ENCODE peak calls at places on chromosomes 3 and 15, in five cellular contexts. One of them, this sample, is unnamed.

GRCh38 chr3:36488077-36488789 is 107.9 kb downstream of the STAC start:
- DNase-seq in cardiac muscle cell: peak; percentile 29
- DNase-seq in fibroblast of lung: no peak
- DNase-seq in fibroblast of mammary gland: no peak
- DNase-seq in endothelial cell: no peak
- DNase-seq in this sample: no peak

GRCh38 chr15:66483131-66483566 is 14.4 kb downstream of the SNAPC5 start:
- DNase-seq in cardiac muscle cell: peak; percentile 62
- DNase-seq in fibroblast of lung: peak; percentile 77
- DNase-seq in fibroblast of mammary gland: peak; percentile 68
- DNase-seq in endothelial cell: no peak
- DNase-seq in this sample: no peak

GRCh38 chr15:41904487-41905359 is 10.9 kb upstream of the SPTBN5 start:
- DNase-seq in cardiac muscle cell: peak; percentile 74
- DNase-seq in fibroblast of lung: no peak
- DNase-seq in fibroblast of mammary gland: peak; percentile 65
- DNase-seq in endothelial cell: peak; percentile 78
- DNase-seq in this sample: peak; percentile 82

GRCh38 chr3:195556390-195556789 is 13.3 kb upstream of the PPP1R2 start:
- DNase-seq in cardiac muscle cell: peak; percentile 32
- DNase-seq in fibroblast of lung: no peak
- DNase-seq in fibroblast of mammary gland: peak; percentile 28
- DNase-seq in endothelial cell: peak; percentile 32
- DNase-seq in this sample: no peak

GRCh38 chr3:126378341-126378751 is 16.4 kb upstream of the CFAP100 start:
- DNase-seq in cardiac muscle cell: no peak
- DNase-seq in fibroblast of lung: no peak
- DNase-seq in fibroblast of mammary gland: no peak
- DNase-seq in endothelial cell: no peak
- DNase-seq in this sample: no peak

GRCh38 chr15:62591842-62592838 is 427.1 kb upstream of the C2CD4B start:
- DNase-seq in cardiac muscle cell: peak; percentile 21
- DNase-seq in fibroblast of lung: peak; percentile 64
- DNase-seq in fibroblast of mammary gland: no peak
- DNase-seq in endothelial cell: no peak
- DNase-seq in this sample: no peak

GRCh38 chr15:57784081-57784488 is 77.6 kb downstream of the POLR2M start:
- DNase-seq in cardiac muscle cell: peak; percentile 62
- DNase-seq in fibroblast of lung: no peak
- DNase-seq in fibroblast of mammary gland: peak; percentile 55
- DNase-seq in endothelial cell: no peak
- DNase-seq in this sample: no peak

GRCh38 chr15:55834331-55834730 is 91.4 kb upstream of the PRTG start:
- DNase-seq in cardiac muscle cell: peak; percentile 24
- DNase-seq in fibroblast of lung: peak; percentile 57
- DNase-seq in fibroblast of mammary gland: no peak
- DNase-seq in endothelial cell: no peak
- DNase-seq in this sample: no peak

GRCh38 chr15:28989239-28989830 is 103.6 kb downstream of the APBA2 start:
- DNase-seq in cardiac muscle cell: no peak
- DNase-seq in fibroblast of lung: no peak
- DNase-seq in fibroblast of mammary gland: no peak
- DNase-seq in endothelial cell: peak; percentile 6
- DNase-seq in this sample: peak; percentile 80

GRCh38 chr3:122674339-122674738 is 6.3 kb upstream of the PARP14 start:
- DNase-seq in cardiac muscle cell: no peak
- DNase-seq in fibroblast of lung: no peak
- DNase-seq in fibroblast of mammary gland: no peak
- DNase-seq in endothelial cell: no peak
- DNase-seq in this sample: no peak

GRCh38 chr3:159964166-159964973 is 24.3 kb upstream of the IL12A start:
- DNase-seq in cardiac muscle cell: peak; percentile 61
- DNase-seq in fibroblast of lung: peak; percentile 81
- DNase-seq in fibroblast of mammary gland: peak; percentile 80
- DNase-seq in endothelial cell: no peak
- DNase-seq in this sample: no peak

GRCh38 chr3:164155386-164155785 is 922.9 kb downstream of the SI start:
- DNase-seq in cardiac muscle cell: no peak
- DNase-seq in fibroblast of lung: no peak
- DNase-seq in fibroblast of mammary gland: no peak
- DNase-seq in endothelial cell: no peak
- DNase-seq in this sample: no peak

GRCh38 chr3:30162579-30162978 is 443.8 kb upstream of the TGFBR2 start:
- DNase-seq in cardiac muscle cell: peak; percentile 26
- DNase-seq in fibroblast of lung: peak; percentile 96
- DNase-seq in fibroblast of mammary gland: peak; percentile 97
- DNase-seq in endothelial cell: no peak
- DNase-seq in this sample: no peak

GRCh38 chr3:130783629-130784028 is 37.0 kb upstream of the PIK3R4 start:
- DNase-seq in cardiac muscle cell: peak; percentile 80
- DNase-seq in fibroblast of lung: peak; percentile 49
- DNase-seq in fibroblast of mammary gland: no peak
- DNase-seq in endothelial cell: no peak
- DNase-seq in this sample: no peak

GRCh38 chr3:94069242-94069813 is 6.5 kb downstream of the NSUN3 start:
- DNase-seq in cardiac muscle cell: peak; percentile 49
- DNase-seq in fibroblast of lung: peak; percentile 17
- DNase-seq in fibroblast of mammary gland: peak; percentile 49
- DNase-seq in endothelial cell: no peak
- DNase-seq in this sample: no peak

GRCh38 chr3:11602886-11603285 is 40.8 kb downstream of the VGLL4 start:
- DNase-seq in cardiac muscle cell: no peak
- DNase-seq in fibroblast of lung: no peak
- DNase-seq in fibroblast of mammary gland: no peak
- DNase-seq in endothelial cell: no peak
- DNase-seq in this sample: no peak

GRCh38 chr3:111581403-111582113 is 13.6 kb downstream of the ZBED2 start:
- DNase-seq in cardiac muscle cell: no peak
- DNase-seq in fibroblast of lung: no peak
- DNase-seq in fibroblast of mammary gland: no peak
- DNase-seq in endothelial cell: no peak
- DNase-seq in this sample: no peak

DNA sequence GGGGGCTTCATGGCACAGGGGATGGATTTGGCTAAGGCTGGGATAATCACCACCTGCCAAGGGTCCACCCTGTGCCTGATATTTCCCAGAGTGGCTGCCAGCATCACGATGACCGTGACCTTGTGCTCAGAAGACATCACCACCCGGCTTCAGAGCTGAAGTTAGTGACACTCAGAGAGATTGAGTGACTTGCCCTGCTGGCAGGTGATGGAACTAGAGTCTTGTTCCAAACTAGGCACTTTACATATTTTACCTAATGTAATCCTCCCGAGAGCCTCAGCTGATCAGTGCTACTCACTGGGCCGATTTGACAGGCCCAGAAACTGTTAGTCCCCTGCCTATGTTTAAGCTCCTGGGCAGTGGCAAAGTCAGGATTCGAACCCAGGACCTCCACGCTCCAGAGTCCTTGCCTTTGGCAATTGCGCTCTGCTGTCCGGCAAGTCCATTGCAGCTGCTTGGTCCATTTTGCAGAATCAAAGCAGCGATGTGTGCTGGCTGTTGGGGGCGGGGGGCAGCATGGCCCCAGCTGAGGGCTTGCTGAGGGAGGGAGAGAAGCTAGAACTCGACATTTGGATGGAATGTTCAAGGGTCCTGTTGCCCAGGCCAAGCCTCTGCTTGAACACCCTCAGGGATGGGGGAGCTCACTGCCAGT is 74.8 kb upstream of the GATA2 start:
- DNase-seq in cardiac muscle cell: no peak
- DNase-seq in fibroblast of lung: no peak
- DNase-seq in fibroblast of mammary gland: no peak
- DNase-seq in endothelial cell: no peak
- DNase-seq in this sample: no peak
- TF ChIP-seq CTCF in cardiac muscle cell: no peak
- TF ChIP-seq CTCF in fibroblast of lung: no peak
- TF ChIP-seq CTCF in fibroblast of mammary gland: no peak
- TF ChIP-seq CTCF in endothelial cell: peak; percentile 33
- TF ChIP-seq CTCF in this sample: no peak

GRCh38 chr3:189871384-189871783 is 240.2 kb downstream of the TP63 start:
- DNase-seq in cardiac muscle cell: no peak
- DNase-seq in fibroblast of lung: no peak
- DNase-seq in fibroblast of mammary gland: no peak
- DNase-seq in endothelial cell: no peak
- DNase-seq in this sample: no peak
- TF ChIP-seq CTCF in cardiac muscle cell: no peak
- TF ChIP-seq CTCF in fibroblast of lung: no peak
- TF ChIP-seq CTCF in fibroblast of mammary gland: no peak
- TF ChIP-seq CTCF in endothelial cell: no peak
- TF ChIP-seq CTCF in this sample: no peak

GRCh38 chr3:150118219-150118618 is 147.5 kb upstream of the PFN2 start:
- DNase-seq in cardiac muscle cell: no peak
- DNase-seq in fibroblast of lung: no peak
- DNase-seq in fibroblast of mammary gland: no peak
- DNase-seq in endothelial cell: no peak
- DNase-seq in this sample: no peak
- TF ChIP-seq CTCF in cardiac muscle cell: no peak
- TF ChIP-seq CTCF in fibroblast of lung: no peak
- TF ChIP-seq CTCF in fibroblast of mammary gland: no peak
- TF ChIP-seq CTCF in endothelial cell: no peak
- TF ChIP-seq CTCF in this sample: no peak

DNA sequence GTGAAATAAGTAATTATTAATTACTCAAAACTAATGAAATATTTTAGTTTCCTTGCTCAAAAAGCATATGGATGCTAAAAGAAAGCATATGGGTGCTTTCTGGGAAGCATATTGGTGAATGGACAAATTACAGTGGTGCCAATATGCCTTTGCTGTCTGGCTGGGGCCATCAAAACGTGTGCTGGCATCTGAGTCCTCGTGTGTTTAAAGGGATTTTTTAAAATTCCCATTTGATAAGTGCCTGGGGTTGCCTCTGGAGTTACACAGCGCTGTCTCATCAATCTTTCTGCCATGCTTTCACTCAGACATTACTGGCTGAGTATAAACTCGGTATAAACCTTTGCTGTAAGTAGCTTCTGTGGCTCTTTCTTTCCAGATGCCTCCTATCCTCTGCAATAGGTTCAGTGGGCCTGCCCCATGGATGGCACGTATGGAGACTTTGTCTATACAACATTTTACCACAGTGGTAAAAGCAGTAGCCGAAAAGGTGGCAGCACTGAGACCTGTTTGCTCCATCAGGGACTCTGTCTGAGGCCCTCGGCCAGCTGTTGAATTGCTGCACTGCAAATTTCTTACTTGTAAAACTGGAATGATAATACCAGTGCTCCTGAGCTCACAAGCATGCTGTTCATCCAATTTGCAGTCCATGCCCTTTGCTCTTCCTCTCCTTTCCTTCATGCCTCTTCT is 195.5 kb downstream of the LPP start:
- DNase-seq in cardiac muscle cell: peak; percentile 53
- DNase-seq in fibroblast of lung: peak; percentile 56
- DNase-seq in fibroblast of mammary gland: peak; percentile 24
- DNase-seq in endothelial cell: no peak
- DNase-seq in this sample: no peak
- TF ChIP-seq CTCF in cardiac muscle cell: peak; percentile 24
- TF ChIP-seq CTCF in fibroblast of lung: no peak
- TF ChIP-seq CTCF in fibroblast of mammary gland: no peak
- TF ChIP-seq CTCF in endothelial cell: no peak
- TF ChIP-seq CTCF in this sample: no peak

DNA sequence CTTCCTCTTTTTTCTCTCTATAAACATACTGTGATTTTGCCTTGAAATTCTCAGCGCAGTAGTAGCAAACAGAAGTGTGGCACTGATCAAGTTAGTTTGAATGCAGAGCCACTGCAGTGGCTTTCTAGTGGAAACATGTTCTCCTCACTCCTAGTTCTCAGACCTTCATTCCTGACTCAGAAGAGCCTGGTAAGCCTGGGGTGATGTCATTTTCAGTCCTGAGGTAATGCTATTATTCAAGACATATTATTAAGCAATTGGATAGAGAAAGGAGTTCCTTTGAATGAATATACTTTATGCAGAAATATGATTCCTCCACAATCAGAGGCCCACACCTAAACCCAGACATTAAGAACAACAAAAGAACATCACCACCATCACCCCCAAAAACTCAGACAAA is 255.2 kb upstream of the TBL1XR1 start:
- DNase-seq in cardiac muscle cell: peak; percentile 87
- DNase-seq in fibroblast of lung: peak; percentile 96
- DNase-seq in fibroblast of mammary gland: peak; percentile 94
- DNase-seq in endothelial cell: no peak
- DNase-seq in this sample: no peak
- TF ChIP-seq CTCF in cardiac muscle cell: no peak
- TF ChIP-seq CTCF in fibroblast of lung: no peak
- TF ChIP-seq CTCF in fibroblast of mammary gland: no peak
- TF ChIP-seq CTCF in endothelial cell: no peak
- TF ChIP-seq CTCF in this sample: no peak

GRCh38 chr3:59308684-59309083 is 258.9 kb upstream of the CFAP20DC start:
- DNase-seq in cardiac muscle cell: no peak
- DNase-seq in fibroblast of lung: no peak
- DNase-seq in fibroblast of mammary gland: no peak
- DNase-seq in endothelial cell: peak; percentile 6
- DNase-seq in this sample: peak; percentile 20
- TF ChIP-seq CTCF in cardiac muscle cell: peak; percentile 3
- TF ChIP-seq CTCF in fibroblast of lung: peak; percentile 16
- TF ChIP-seq CTCF in fibroblast of mammary gland: peak; percentile 25
- TF ChIP-seq CTCF in endothelial cell: no peak
- TF ChIP-seq CTCF in this sample: peak; percentile 34

GRCh38 chr3:78741066-78741645 is 1026.6 kb downstream of the ROBO1 start:
- DNase-seq in cardiac muscle cell: no peak
- DNase-seq in fibroblast of lung: no peak
- DNase-seq in fibroblast of mammary gland: peak; percentile 18
- DNase-seq in endothelial cell: no peak
- DNase-seq in this sample: no peak
- TF ChIP-seq CTCF in cardiac muscle cell: peak; percentile 51
- TF ChIP-seq CTCF in fibroblast of lung: peak; percentile 59
- TF ChIP-seq CTCF in fibroblast of mammary gland: peak; percentile 57
- TF ChIP-seq CTCF in endothelial cell: peak; percentile 96
- TF ChIP-seq CTCF in this sample: peak; percentile 94

GRCh38 chr15:77657629-77658238 is 25.0 kb upstream of the LINGO1 start:
- DNase-seq in cardiac muscle cell: no peak
- DNase-seq in fibroblast of lung: no peak
- DNase-seq in fibroblast of mammary gland: no peak
- DNase-seq in endothelial cell: no peak
- DNase-seq in this sample: no peak

GRCh38 chr15:77656294-77656693 is 23.6 kb upstream of the LINGO1 start:
- DNase-seq in cardiac muscle cell: no peak
- DNase-seq in fibroblast of lung: no peak
- DNase-seq in fibroblast of mammary gland: no peak
- DNase-seq in endothelial cell: no peak
- DNase-seq in this sample: no peak

GRCh38 chr15:77659350-77660321 is 26.9 kb upstream of the LINGO1 start:
- DNase-seq in cardiac muscle cell: peak; percentile 71
- DNase-seq in fibroblast of lung: peak; percentile 31
- DNase-seq in fibroblast of mammary gland: peak; percentile 55
- DNase-seq in endothelial cell: peak; percentile 66
- DNase-seq in this sample: peak; percentile 71

GRCh38 chr15:77653832-77654480 is 21.2 kb upstream of the LINGO1 start:
- DNase-seq in cardiac muscle cell: no peak
- DNase-seq in fibroblast of lung: no peak
- DNase-seq in fibroblast of mammary gland: no peak
- DNase-seq in endothelial cell: no peak
- DNase-seq in this sample: no peak

GRCh38 chr15:77654975-77655374 is 22.3 kb upstream of the LINGO1 start:
- DNase-seq in cardiac muscle cell: no peak
- DNase-seq in fibroblast of lung: no peak
- DNase-seq in fibroblast of mammary gland: no peak
- DNase-seq in endothelial cell: peak; percentile 34
- DNase-seq in this sample: peak; percentile 70
- TF ChIP-seq CTCF in cardiac muscle cell: peak; percentile 34
- TF ChIP-seq CTCF in fibroblast of lung: peak; percentile 26
- TF ChIP-seq CTCF in fibroblast of mammary gland: peak; percentile 21
- TF ChIP-seq CTCF in endothelial cell: peak; percentile 47
- TF ChIP-seq CTCF in this sample: peak; percentile 51